ENCODE peak calls at places on chromosomes 13 and 19, in four cellular contexts. C is HL-60, L is Panc1, K is SK-N-SH. P is an unnamed sample.

GRCh38 chr13:46664195-46664594 is 111.2 kb downstream of the LRCH1 start:
- DNase-seq in C (no peak), L (no peak), K (no peak), P (no peak)

GRCh38 chr13:40352807-40353562 is 313.5 kb downstream of the FOXO1 start:
- DNase-seq in L (no peak), C (no peak), K (peak; percentile 25), P (no peak)

GRCh38 chr13:53197424-53197823 is 168.8 kb downstream of the OLFM4 start:
- DNase-seq in L (no peak), K (peak; percentile 65), C (no peak), P (no peak)

GRCh38 chr13:111951982-111952565 is 114.9 kb upstream of the SOX1 start:
- DNase-seq in C (no peak), K (no peak), L (no peak), P (no peak)

GRCh38 chr13:110555601-110556223 is 5.8 kb downstream of the RAB20 start:
- DNase-seq in L (no peak), K (no peak), C (peak; percentile 93), P (no peak)

GRCh38 chr19:48676887-48677286 is 4.1 kb upstream of the NTN5 start:
- DNase-seq in L (no peak), C (no peak), K (no peak), P (no peak)

GRCh38 chr19:10289167-10289835 is 451 bp upstream of the ICAM5 start:
- DNase-seq in K (peak; percentile 68), L (no peak), C (peak; percentile 43), P (peak; percentile 68)

GRCh38 chr19:4742717-4743646 is 19.3 kb upstream of the DPP9 start:
- DNase-seq in L (no peak), K (peak; percentile 82), C (no peak), P (no peak)

GRCh38 chr19:42606660-42607351 is 12.1 kb upstream of the CEACAM8 start:
- DNase-seq in L (peak; percentile 20), K (peak; percentile 76), C (peak; percentile 55), P (peak; percentile 3)

GRCh38 chr13:52925221-52925620 is 76.8 kb upstream of the PCDH8 start:
- DNase-seq in L (no peak), K (no peak), C (no peak), P (no peak)

GRCh38 chr19:40419780-40420179 is 6.0 kb downstream of the SERTAD1 start:
- DNase-seq in K (no peak), L (no peak), C (no peak), P (no peak)
- TF ChIP-seq POLR2AphosphoS5 in K (no peak), L (no peak), C (no peak), P (no peak)

DNA sequence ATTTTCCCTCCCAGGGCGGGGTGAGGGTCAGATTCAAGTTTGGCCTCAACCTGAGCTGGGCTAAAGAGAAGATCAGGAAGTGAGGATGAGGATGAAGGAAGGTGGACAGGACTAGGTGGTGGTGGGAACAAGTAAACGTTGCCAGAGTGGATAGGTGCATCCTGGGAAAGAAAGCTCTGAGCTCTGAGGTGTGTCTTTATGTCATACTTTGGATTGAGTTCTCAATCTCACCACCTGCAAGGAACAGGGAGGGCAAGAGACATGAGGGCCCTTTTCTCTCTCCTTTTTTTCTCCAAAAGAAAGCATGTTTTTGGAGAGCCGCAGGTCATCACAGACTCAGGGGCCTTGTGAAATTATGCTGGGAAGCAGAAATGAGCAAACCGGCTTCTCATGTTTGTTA is 38.2 kb upstream of the IGFL1 start:
- DNase-seq in C (no peak), K (no peak), L (no peak), P (no peak)
- TF ChIP-seq POLR2AphosphoS5 in C (no peak), K (no peak), L (no peak), P (no peak)

GRCh38 chr19:28642787-28643186 is 570.2 kb downstream of the UQCRFS1 start:
- DNase-seq in L (no peak), C (no peak), K (no peak), P (no peak)
- TF ChIP-seq POLR2AphosphoS5 in L (no peak), C (no peak), K (no peak), P (no peak)

GRCh38 chr13:71144883-71145282 is 722.1 kb downstream of the DACH1 start:
- DNase-seq in K (no peak), L (no peak), C (no peak), P (no peak)
- TF ChIP-seq POLR2AphosphoS5 in K (no peak), L (no peak), C (no peak), P (no peak)

GRCh38 chr19:8336072-8336569 is 6.9 kb downstream of the KANK3 start:
- DNase-seq in K (no peak), C (no peak), L (no peak), P (no peak)

GRCh38 chr19:8333771-8334457 is 9.1 kb downstream of the KANK3 start:
- DNase-seq in K (peak; percentile 38), L (no peak), C (no peak), P (no peak)

GRCh38 chr19:8332976-8333770 is 9.9 kb downstream of the KANK3 start:
- DNase-seq in C (no peak), L (no peak), K (peak; percentile 45), P (no peak)

GRCh38 chr19:8335343-8336071 is 7.6 kb downstream of the KANK3 start:
- DNase-seq in L (no peak), C (no peak), K (peak; percentile 61), P (no peak)

DNA sequence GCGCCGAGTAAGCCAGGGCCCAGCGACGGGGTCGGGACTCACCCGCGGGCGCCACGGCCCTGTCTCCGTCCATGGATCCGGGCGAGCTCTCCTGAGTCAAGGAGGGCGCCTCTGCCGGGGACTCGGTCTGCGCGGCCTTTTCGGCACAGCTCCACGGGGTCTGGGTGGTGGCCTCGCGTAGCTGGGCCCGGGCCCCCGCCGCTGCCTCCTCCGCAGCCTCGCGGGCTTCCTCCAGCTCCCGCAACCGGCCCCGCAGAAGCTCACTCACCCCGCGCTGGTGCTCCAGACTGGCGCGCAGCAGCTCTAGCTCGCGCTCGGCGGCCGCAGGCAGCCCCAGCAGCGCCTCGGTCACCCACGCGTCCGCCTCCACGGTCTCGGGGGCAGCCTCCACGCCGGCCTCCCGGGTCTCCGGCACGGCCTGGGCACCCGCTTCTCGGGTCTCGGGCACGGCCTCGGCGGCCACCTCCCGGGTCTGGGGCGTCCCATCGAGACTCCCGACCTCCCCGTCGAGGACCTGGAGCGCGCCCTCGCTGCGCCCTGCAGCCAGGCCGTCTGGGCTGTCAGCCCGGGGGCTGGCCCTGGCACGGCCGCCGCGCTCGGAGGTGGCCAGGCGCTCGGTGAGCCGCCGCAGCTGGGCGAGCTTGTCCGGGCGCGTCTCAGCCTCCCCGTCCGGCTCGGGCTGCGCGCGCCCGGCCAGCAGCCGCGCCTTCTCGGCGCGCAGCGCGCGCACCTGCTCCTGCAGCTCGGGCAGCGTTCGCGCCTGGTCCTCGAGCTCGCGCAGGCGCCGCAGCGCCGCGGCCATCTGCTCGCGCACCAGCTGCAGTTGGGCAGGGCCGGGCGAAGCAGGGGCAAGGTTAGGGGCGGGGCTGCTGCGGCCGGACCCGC is 8.4 kb downstream of the KANK3 start:
- DNase-seq in K (peak; percentile 86), C (no peak), L (no peak), P (no peak)
- TF ChIP-seq POLR2AphosphoS5 in K (no peak), C (no peak), L (no peak), P (no peak)

GRCh38 chr19:2650515-2650914 is 52.0 kb downstream of the GNG7 start:
- DNase-seq in K (no peak), L (no peak), C (no peak), P (no peak)
- TF ChIP-seq POLR2AphosphoS5 in K (no peak), L (no peak), C (no peak), P (no peak)

GRCh38 chr19:35843676-35844481 is 8.4 kb downstream of the NPHS1 start:
- DNase-seq in C (no peak), L (no peak), K (peak; percentile 79), P (no peak)
- TF ChIP-seq POLR2AphosphoS5 in C (no peak), L (no peak), K (no peak), P (no peak)

P was measured in SK-N-MC.